ENCODE peak calls at places on chromosome 4, in four cellular contexts. A is NCI-H774, C is memory B cell, W is mesenchymal stem cell. U is an unnamed sample.
A peak's percentile ranks its signal among the peaks of the same experiment; 100 is the strongest.

GRCh38 chr4:30945586-30945985 is 225.4 kb downstream of the PCDH7 start:
- DNase-seq in C (no peak), A (no peak), W (no peak), U (no peak)

GRCh38 chr4:112251044-112251632 is 19.6 kb downstream of the AP1AR start:
- DNase-seq in A (no peak), W (no peak), C (no peak), U (no peak)

GRCh38 chr4:136748777-136749176 is 783.5 kb downstream of the PCDH18 start:
- DNase-seq in C (no peak), W (no peak), A (no peak), U (no peak)

GRCh38 chr4:77062856-77063255 is 12.9 kb downstream of the CCNI start:
- DNase-seq in A (no peak), C (no peak), W (no peak), U (no peak)

GRCh38 chr4:113945906-113946305 is 33.5 kb downstream of the ARSJ start:
- DNase-seq in W (no peak), A (no peak), C (no peak), U (no peak)

GRCh38 chr4:10045481-10045880 is 24.2 kb upstream of the SLC2A9 start:
- DNase-seq in A (no peak), W (peak; percentile 16), C (no peak), U (no peak)

GRCh38 chr4:185304944-185305690 is 90.6 kb downstream of the LRP2BP start:
- DNase-seq in C (peak; percentile 53), W (peak; percentile 51), A (no peak), U (no peak)

GRCh38 chr4:141860974-141861373 is 224.6 kb downstream of the IL15 start:
- DNase-seq in A (no peak), C (no peak), W (no peak), U (no peak)

GRCh38 chr4:1206299-1207156 is 34.1 kb upstream of the SPON2 start:
- DNase-seq in A (no peak), C (no peak), W (no peak), U (no peak)

GRCh38 chr4:176906693-176907092 is 114.0 kb upstream of the VEGFC start:
- DNase-seq in W (peak; percentile 66), C (no peak), A (no peak), U (no peak)

GRCh38 chr4:93147524-93148212 is 680.9 kb upstream of the ATOH1 start:
- DNase-seq in C (no peak), A (no peak), W (no peak), U (no peak)

GRCh38 chr4:74433541-74434172 is 11.3 kb upstream of the AREG start:
- DNase-seq in C (no peak), W (no peak), A (no peak), U (no peak)

GRCh38 chr4:23921993-23922392 is 32.1 kb upstream of the PPARGC1A start:
- DNase-seq in A (no peak), C (no peak), W (no peak), U (no peak)

GRCh38 chr4:101439926-101440325 is 92.6 kb upstream of the PPP3CA start:
- DNase-seq in C (no peak), W (no peak), A (no peak), U (no peak)

GRCh38 chr4:153409412-153409811 is 56.7 kb upstream of the TMEM131L start:
- DNase-seq in W (peak; percentile 50), C (no peak), A (no peak), U (no peak)

GRCh38 chr4:147801820-147802219 is 69.9 kb downstream of the ARHGAP10 start:
- DNase-seq in W (no peak), C (no peak), A (no peak), U (no peak)

GRCh38 chr4:76752911-76753494 is 144.9 kb downstream of the SOWAHB start:
- DNase-seq in A (no peak), W (peak; percentile 98), C (no peak), U (no peak)

GRCh38 chr4:187477224-187477623 is 518.3 kb upstream of the ZFP42 start:
- DNase-seq in A (no peak), W (no peak), C (no peak), U (no peak)

GRCh38 chr4:176641237-176641636 is 151.5 kb downstream of the VEGFC start:
- DNase-seq in A (no peak), W (no peak), C (no peak), U (no peak)

GRCh38 chr4:25299476-25300203 is 12.9 kb upstream of the ZCCHC4 start:
- DNase-seq in W (no peak), C (no peak), A (no peak), U (no peak)

GRCh38 chr4:124152130-124152529 is 560.4 kb downstream of the ANKRD50 start:
- DNase-seq in A (no peak), W (no peak), C (no peak), U (no peak)

GRCh38 chr4:26323807-26324206 is 3.0 kb downstream of the RBPJ start:
- DNase-seq in C (no peak), A (no peak), W (no peak), U (no peak)

GRCh38 chr4:70984587-70984986 is 8.9 kb upstream of the DCK start:
- DNase-seq in A (no peak), W (no peak), C (no peak), U (no peak)

GRCh38 chr4:173214661-173215060 is 46.0 kb downstream of the GALNT7 start:
- DNase-seq in C (no peak), W (no peak), A (no peak), U (no peak)

GRCh38 chr4:180947421-180947820 is 1295.8 kb upstream of the TENM3 start:
- DNase-seq in C (no peak), A (no peak), W (no peak), U (no peak)

GRCh38 chr4:182113774-182114173 is 129.4 kb upstream of the TENM3 start:
- DNase-seq in A (no peak), W (no peak), C (no peak), U (no peak)

GRCh38 chr4:61911313-61911756 is 711.2 kb downstream of the ADGRL3 start:
- DNase-seq in W (peak; percentile 64), C (no peak), A (no peak), U (no peak)

GRCh38 chr4:57119054-57119651 is 9.0 kb upstream of the IGFBP7 start:
- DNase-seq in A (no peak), C (no peak), W (peak; percentile 92), U (no peak)

GRCh38 chr4:183504064-183504929 is 561 bp upstream of the ING2 start:
- DNase-seq in A (peak; percentile 89), C (peak; percentile 100), W (peak; percentile 98), U (peak; percentile 87)

GRCh38 chr4:166577639-166578038 is 656.7 kb downstream of the SPOCK3 start:
- DNase-seq in C (no peak), A (no peak), W (no peak), U (no peak)

GRCh38 chr4:108731001-108731400 is 31.9 kb downstream of the ETNPPL start:
- DNase-seq in C (no peak), A (no peak), W (no peak), U (no peak)

GRCh38 chr4:188903995-188904394 is 764.8 kb downstream of the TRIML1 start:
- DNase-seq in A (no peak), W (no peak), C (no peak), U (no peak)